ENCODE peak calls at places on chromosome 9, in seven cellular contexts. B is neural crest cell, H is nephron progenitor cell, T is NB4, W is fibroblast of mammary gland, K is RWPE2, L is breast epithelium. Y is an unnamed sample.

GRCh38 chr9:2321523-2322148 is 300.0 kb upstream of the VLDLR start:
- DNase-seq in L (no peak), H (no peak), B (no peak), W (no peak), K (no peak), T (peak), Y (no peak)

GRCh38 chr9:113712053-113712452 is 164.1 kb upstream of the ZNF618 start:
- DNase-seq in T (no peak), W (peak), B (no peak), L (no peak), K (no peak), H (no peak), Y (no peak)

GRCh38 chr9:127030814-127031740 is 91.4 kb downstream of the ANGPTL2 start:
- DNase-seq in L (no peak), T (no peak), B (no peak), W (no peak), K (no peak), H (no peak), Y (no peak)

GRCh38 chr9:91034976-91035824 is 233.6 kb downstream of the SYK start:
- DNase-seq in L (no peak), K (no peak), H (no peak), B (no peak), T (no peak), W (no peak), Y (no peak)

GRCh38 chr9:34644766-34645314 is 1.6 kb upstream of the GALT start:
- DNase-seq in K (no peak), H (no peak), W (no peak), T (no peak), B (no peak), L (no peak), Y (no peak)

GRCh38 chr9:15469862-15470261 is 40.9 kb downstream of the PSIP1 start:
- DNase-seq in W (no peak), T (no peak), K (no peak), B (no peak), L (no peak), H (no peak), Y (no peak)

GRCh38 chr9:106753155-106753671 is 109.8 kb upstream of the ZNF462 start:
- DNase-seq in H (no peak), L (no peak), W (no peak), K (no peak), B (no peak), T (peak), Y (no peak)

GRCh38 chr9:81002242-81002641 is 687.1 kb downstream of the TLE1 start:
- DNase-seq in L (no peak), B (no peak), T (no peak), K (no peak), H (no peak), W (no peak), Y (no peak)

GRCh38 chr9:98009926-98010325 is 26.8 kb downstream of the ANP32B start:
- DNase-seq in W (peak), K (no peak), T (no peak), H (no peak), B (no peak), L (no peak), Y (no peak)

GRCh38 chr9:4555251-4555650 is 65.0 kb downstream of the SLC1A1 start:
- DNase-seq in B (no peak), H (no peak), L (no peak), T (no peak), K (no peak), W (peak), Y (no peak)

GRCh38 chr9:134972140-134972539 is 54.4 kb upstream of the FCN1 start:
- DNase-seq in W (no peak), T (no peak), B (no peak), L (peak), K (no peak), H (no peak), Y (no peak)
- TF ChIP-seq CTCF in W (no peak), T (no peak), B (no peak), L (no peak), K (no peak), H (no peak), Y (no peak)

GRCh38 chr9:136264046-136264802 is 18.6 kb upstream of the QSOX2 start:
- DNase-seq in L (no peak), T (no peak), W (no peak), H (no peak), K (no peak), B (no peak), Y (no peak)
- TF ChIP-seq CTCF in L (no peak), T (no peak), W (no peak), H (peak), K (no peak), B (no peak), Y (no peak)

GRCh38 chr9:131685753-131686706 is 53.8 kb downstream of the RAPGEF1 start:
- DNase-seq in H (no peak), T (no peak), B (no peak), W (no peak), K (no peak), L (no peak), Y (no peak)
- TF ChIP-seq CTCF in H (no peak), T (no peak), B (no peak), W (no peak), K (no peak), L (no peak), Y (no peak)

GRCh38 chr9:115362101-115362500 is 244.1 kb upstream of the TNC start:
- DNase-seq in L (no peak), W (no peak), B (no peak), T (no peak), H (no peak), K (no peak), Y (no peak)

GRCh38 chr9:115359011-115359780 is 241.2 kb upstream of the TNC start:
- DNase-seq in H (no peak), K (no peak), W (no peak), L (no peak), T (no peak), B (no peak), Y (no peak)

GRCh38 chr9:115364991-115365390 is 247.0 kb upstream of the TNC start:
- DNase-seq in K (no peak), H (no peak), B (no peak), W (no peak), T (no peak), L (no peak), Y (no peak)

DNA sequence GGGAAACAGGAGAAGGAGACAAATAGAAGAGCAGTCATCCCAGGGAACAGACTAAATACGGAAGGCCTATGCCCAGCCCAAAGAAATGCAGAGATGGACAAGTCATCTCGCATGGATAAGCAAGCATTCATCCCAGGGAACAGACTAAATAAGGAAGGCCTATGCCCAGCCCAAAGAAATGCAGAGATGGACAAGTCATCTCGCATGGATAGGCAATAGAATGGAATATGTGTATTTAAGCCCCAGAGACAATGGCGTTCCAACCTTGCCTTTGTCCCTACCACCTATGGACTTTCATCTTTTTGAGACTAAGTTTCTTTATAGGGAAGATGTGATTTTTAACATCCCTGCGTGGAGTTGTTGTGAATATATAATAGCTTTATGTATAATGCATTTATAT is 242.2 kb upstream of the TNC start:
- DNase-seq in K (no peak), L (no peak), W (no peak), B (no peak), T (no peak), H (no peak), Y (no peak)
- TF ChIP-seq CTCF in K (no peak), L (no peak), W (no peak), B (no peak), T (no peak), H (no peak), Y (no peak)